ENCODE peak calls at places on chromosome 1, in nine cellular contexts. Z is GM23248; Y is cardiac muscle cell; C is neural progenitor cell; U is tibial nerve; N is esophagus muscularis mucosa; O is HCT116; D is ovary; E is CD8-positive, alpha-beta memory T cell. S is an unnamed sample.

GRCh38 chr1:184300446-184300845 is 86.4 kb upstream of the C1orf21 start:
- DNase-seq in Z (peak; percentile 73), Y (no peak), C (no peak), U (no peak), N (no peak), O (no peak), D (no peak), E (no peak), S (no peak)

GRCh38 chr1:12621346-12622320 is 3.6 kb upstream of the DHRS3 start:
- DNase-seq in Z (no peak), Y (no peak), C (no peak), U (no peak), N (no peak), O (no peak), D (peak; percentile 45), E (no peak), S (no peak)

GRCh38 chr1:179591592-179592580 is at the start of gene TDRD5:
- DNase-seq in Z (no peak), Y (peak; percentile 18), C (peak; percentile 10), U (no peak), N (no peak), O (no peak), D (no peak), E (no peak), S (peak; percentile 31)

GRCh38 chr1:41020109-41020576 is 1.4 kb downstream of the SLFNL1 start:
- DNase-seq in Z (no peak), Y (no peak), C (no peak), U (no peak), N (no peak), O (no peak), D (no peak), E (no peak), S (no peak)

GRCh38 chr1:226128487-226129075 is 58.0 kb downstream of the ACBD3 start:
- DNase-seq in Z (peak; percentile 70), Y (peak; percentile 76), C (no peak), U (no peak), N (no peak), O (no peak), D (no peak), E (no peak), S (no peak)

GRCh38 chr1:95197616-95198252 is 36.3 kb upstream of the RWDD3 start:
- DNase-seq in Z (peak; percentile 31), Y (peak; percentile 30), C (peak; percentile 26), U (no peak), N (no peak), O (no peak), D (no peak), E (no peak), S (no peak)

GRCh38 chr1:246597340-246597739 is 31.1 kb downstream of the CNST start:
- DNase-seq in Z (peak; percentile 96), Y (no peak), C (no peak), U (no peak), N (no peak), O (no peak), D (no peak), E (no peak), S (no peak)

GRCh38 chr1:214473392-214473791 is 78.0 kb downstream of the PTPN14 start:
- DNase-seq in Z (peak; percentile 86), Y (no peak), C (no peak), U (no peak), N (no peak), O (no peak), D (no peak), E (no peak), S (no peak)

GRCh38 chr1:220198186-220199005 is 73.9 kb downstream of the RAB3GAP2 start:
- DNase-seq in Z (peak; percentile 13), Y (no peak), C (no peak), U (no peak), N (no peak), O (no peak), D (no peak), E (no peak), S (no peak)

GRCh38 chr1:225462714-225463574 is 35.1 kb upstream of the LBR start:
- DNase-seq in Z (no peak), Y (no peak), C (peak; percentile 41), U (no peak), N (no peak), O (no peak), D (no peak), E (no peak), S (peak; percentile 85)

GRCh38 chr1:116412480-116412798 is 39.4 kb downstream of the ATP1A1 start:
- DNase-seq in Z (no peak), Y (no peak), C (no peak), U (no peak), N (no peak), O (no peak), D (no peak), E (no peak), S (no peak)

GRCh38 chr1:116408193-116408592 is 35.1 kb downstream of the ATP1A1 start:
- DNase-seq in Z (no peak), Y (no peak), C (no peak), U (no peak), N (no peak), O (no peak), D (no peak), E (no peak), S (no peak)

GRCh38 chr1:116411784-116412479 is 38.9 kb downstream of the ATP1A1 start:
- DNase-seq in Z (peak; percentile 83), Y (no peak), C (no peak), U (no peak), N (no peak), O (no peak), D (no peak), E (no peak), S (no peak)

GRCh38 chr1:116408803-116409720 is 36.0 kb downstream of the ATP1A1 start:
- DNase-seq in Z (no peak), Y (no peak), C (no peak), U (no peak), N (no peak), O (no peak), D (no peak), E (no peak), S (no peak)

GRCh38 chr1:116409751-116410182 is 36.7 kb downstream of the ATP1A1 start:
- DNase-seq in Z (peak; percentile 41), Y (no peak), C (peak; percentile 23), U (no peak), N (no peak), O (no peak), D (no peak), E (no peak), S (no peak)
- H3K36me3 ChIP-seq in Z (peaks cover 15% of the 10 kb centered on the region), Y (peaks cover 26% of the 10 kb centered on the region), C (no peaks in the 10 kb centered on the region), U (no peaks in the 10 kb centered on the region), N (peaks cover 7% of the 10 kb centered on the region), O (peaks cover 21% of the 10 kb centered on the region), D (no peaks in the 10 kb centered on the region), E (peaks cover 12% of the 10 kb centered on the region), S (peaks cover 64% of the 10 kb centered on the region)

DNA sequence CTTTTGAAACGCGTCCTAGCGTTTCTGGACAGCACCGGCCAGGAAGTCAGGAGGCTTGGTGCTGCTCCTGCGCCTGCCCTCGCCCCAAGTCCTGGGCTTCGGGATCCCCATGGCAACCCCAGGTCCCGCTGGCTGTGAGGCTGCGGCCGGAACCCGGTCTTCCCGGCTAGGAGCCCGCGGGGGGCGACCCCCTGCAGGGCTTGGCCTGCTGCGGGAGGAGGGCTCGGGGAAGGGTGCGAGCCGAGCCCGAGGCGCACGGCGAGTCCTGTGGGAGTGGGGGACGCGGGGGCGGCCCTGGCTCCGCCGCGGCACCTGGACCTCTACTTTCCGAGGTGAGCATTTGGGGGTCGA is 345 bp downstream of the MORN1 start:
- DNase-seq in Z (peak; percentile 76), Y (peak; percentile 55), C (peak; percentile 76), U (no peak), N (no peak), O (no peak), D (no peak), E (no peak), S (peak; percentile 42)
- H3K27ac ChIP-seq in Z (peak overlapping the region; percentile 55), Y (peak overlapping the region; percentile 41), C (peak overlapping the region; percentile 42), U (peak overlapping the region; percentile 83), N (peak overlapping the region; percentile 77), O (peak overlapping the region; percentile 85), D (peak overlapping the region; percentile 44), E (peak overlapping the region; percentile 82), S (peak overlapping the region; percentile 84)

DNA sequence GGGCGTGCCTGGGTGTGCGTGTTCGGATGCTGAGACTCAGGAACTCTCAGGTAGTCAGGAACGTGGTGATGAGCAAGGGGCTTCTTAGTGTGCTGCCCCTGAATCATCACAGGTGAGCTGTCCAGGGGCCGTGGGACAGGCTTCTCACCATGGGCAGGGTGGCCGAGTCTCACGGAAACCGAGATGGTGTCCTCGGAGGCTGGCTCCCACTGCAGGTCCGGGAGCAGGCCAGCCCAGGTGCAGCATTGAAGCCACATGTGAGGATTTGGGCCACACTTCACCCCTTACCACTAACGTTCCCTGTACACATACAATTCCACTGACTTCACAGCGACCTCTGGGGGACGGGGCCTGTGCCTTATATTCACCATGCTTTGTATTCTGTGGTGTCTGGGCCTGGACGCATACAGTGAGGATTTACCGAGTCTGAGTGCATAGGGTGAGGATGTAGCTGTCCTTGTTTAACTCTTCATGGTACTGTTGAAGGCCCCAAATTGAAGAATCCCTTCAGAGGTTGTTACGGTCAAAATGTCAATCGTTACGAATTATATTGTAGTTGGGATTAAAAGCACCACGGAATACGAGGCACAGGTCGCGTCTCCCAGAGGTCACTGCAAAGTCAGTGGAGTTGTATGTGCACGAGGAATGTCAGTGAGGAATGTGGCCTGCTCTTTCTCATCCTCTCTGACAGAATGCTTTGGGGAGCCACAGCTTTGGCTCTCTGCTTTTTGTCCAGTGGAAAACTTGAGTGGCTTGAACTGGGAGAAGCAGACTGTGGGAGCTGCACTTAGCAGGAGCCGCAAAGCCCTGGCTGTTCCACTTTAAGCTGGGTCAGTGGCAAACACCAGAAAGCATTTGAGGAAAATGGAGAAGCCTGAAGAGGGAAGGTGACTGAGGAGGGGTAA is 95.3 kb downstream of the MTR start:
- DNase-seq in Z (no peak), Y (peak; percentile 97), C (peak; percentile 15), U (no peak), N (no peak), O (no peak), D (no peak), E (no peak), S (no peak)
- H3K36me3 ChIP-seq in Z (peaks cover 18% of the 10 kb centered on the region), Y (peaks cover 28% of the 10 kb centered on the region), C (no peaks in the 10 kb centered on the region), U (peaks cover 2% of the 10 kb centered on the region), N (peaks cover 20% of the 10 kb centered on the region), O (peaks cover 11% of the 10 kb centered on the region), D (no peaks in the 10 kb centered on the region), E (peaks cover 57% of the 10 kb centered on the region), S (no peaks in the 10 kb centered on the region)

GRCh38 chr1:43366601-43367025 is 1.2 kb downstream of the ELOVL1 start:
- DNase-seq in Z (no peak), Y (no peak), C (peak; percentile 53), U (no peak), N (no peak), O (no peak), D (no peak), E (no peak), S (no peak)
- H3K27ac ChIP-seq in Z (peak overlapping the region; percentile 90), Y (no peak overlapping the region), C (no peak overlapping the region), U (peak overlapping the region; percentile 98), N (peak overlapping the region; percentile 90), O (peak overlapping the region; percentile 98), D (peak overlapping the region; percentile 83), E (peak overlapping the region; percentile 72), S (peak overlapping the region; percentile 89)

S was measured in A673.